ENCODE peak calls at places on chromosomes 1 and 21, in eight cellular contexts. Q, U, R, K, P, X, G and H are unnamed samples.

GRCh38 chr1:232927722-232928505 is 22.5 kb upstream of the NTPCR start:
- DNase-seq in Q (no peak), U (no peak), R (no peak), K (no peak), P (no peak), X (no peak), G (no peak), H (no peak)

GRCh38 chr1:86082183-86082582 is 74.4 kb downstream of the COL24A1 start:
- DNase-seq in Q (no peak), U (no peak), R (no peak), K (no peak), P (no peak), X (no peak), G (no peak), H (no peak)

GRCh38 chr1:164587617-164588367 is 28.8 kb downstream of the PBX1 start:
- DNase-seq in Q (no peak), U (peak), R (peak), K (no peak), P (no peak), X (no peak), G (no peak), H (no peak)

GRCh38 chr1:79688932-79689331 is 682.4 kb upstream of the ADGRL4 start:
- DNase-seq in Q (no peak), U (no peak), R (no peak), K (no peak), P (no peak), X (no peak), G (no peak), H (no peak)

GRCh38 chr1:15627343-15627988 is 10.2 kb downstream of the DDI2 start:
- DNase-seq in Q (no peak), U (no peak), R (no peak), K (no peak), P (no peak), X (no peak), G (no peak), H (no peak)

GRCh38 chr21:38774152-38774551 is 31.6 kb upstream of the ETS2 start:
- DNase-seq in Q (no peak), U (no peak), R (no peak), K (no peak), P (no peak), X (no peak), G (no peak), H (no peak)

GRCh38 chr21:38297871-38298270 is 41.1 kb downstream of the KCNJ15 start:
- DNase-seq in Q (no peak), U (no peak), R (no peak), K (no peak), P (no peak), X (no peak), G (no peak), H (no peak)

GRCh38 chr1:200794506-200795065 is 55.9 kb downstream of the CAMSAP2 start:
- DNase-seq in Q (no peak), U (no peak), R (no peak), K (no peak), P (no peak), X (no peak), G (no peak), H (no peak)

GRCh38 chr1:150516050-150516591 is 569 bp downstream of the FALEC start:
- DNase-seq in Q (no peak), U (no peak), R (peak), K (peak), P (peak), X (no peak), G (no peak), H (no peak)

GRCh38 chr1:186738896-186739295 is 58.7 kb upstream of the PTGS2 start:
- DNase-seq in Q (no peak), U (no peak), R (no peak), K (no peak), P (no peak), X (no peak), G (no peak), H (no peak)

GRCh38 chr1:193031431-193031830 is 27.7 kb downstream of the UCHL5 start:
- DNase-seq in Q (no peak), U (no peak), R (no peak), K (no peak), P (no peak), X (no peak), G (no peak), H (no peak)

GRCh38 chr1:66418021-66418420 is 115.9 kb upstream of the SGIP1 start:
- DNase-seq in Q (no peak), U (no peak), R (no peak), K (no peak), P (no peak), X (no peak), G (no peak), H (no peak)

GRCh38 chr1:100441651-100442050 is 89.3 kb downstream of the CDC14A start:
- DNase-seq in Q (no peak), U (no peak), R (no peak), K (no peak), P (no peak), X (no peak), G (peak), H (no peak)

GRCh38 chr1:63454269-63454668 is 68.8 kb downstream of the ITGB3BP start:
- DNase-seq in Q (no peak), U (no peak), R (no peak), K (no peak), P (no peak), X (no peak), G (no peak), H (no peak)

GRCh38 chr1:156571261-156571958 is 955 bp downstream of the IQGAP3 start:
- DNase-seq in Q (no peak), U (no peak), R (no peak), K (no peak), P (no peak), X (no peak), G (no peak), H (no peak)

GRCh38 chr1:228174482-228175315 is 9.1 kb downstream of the IBA57 start:
- DNase-seq in Q (no peak), U (no peak), R (no peak), K (no peak), P (peak), X (peak), G (peak), H (no peak)

GRCh38 chr1:37778654-37779053 is 13.7 kb upstream of the EPHA10 start:
- DNase-seq in Q (no peak), U (no peak), R (no peak), K (no peak), P (no peak), X (no peak), G (no peak), H (no peak)

GRCh38 chr1:22122273-22123070 is 20.4 kb downstream of the WNT4 start:
- DNase-seq in Q (no peak), U (no peak), R (no peak), K (peak), P (no peak), X (no peak), G (no peak), H (no peak)

GRCh38 chr1:45552309-45552708 is 1.7 kb downstream of the AKR1A1 start:
- DNase-seq in Q (peak), U (no peak), R (peak), K (no peak), P (no peak), X (no peak), G (no peak), H (no peak)

GRCh38 chr1:227437495-227438008 is 119.3 kb upstream of the CDC42BPA start:
- DNase-seq in Q (no peak), U (no peak), R (peak), K (no peak), P (no peak), X (no peak), G (peak), H (no peak)

GRCh38 chr1:22289251-22289995 is 146.5 kb upstream of the WNT4 start:
- DNase-seq in Q (no peak), U (no peak), R (no peak), K (no peak), P (peak), X (no peak), G (no peak), H (no peak)

GRCh38 chr1:207021139-207021861 is 11.3 kb downstream of the C1orf116 start:
- DNase-seq in Q (no peak), U (peak), R (no peak), K (peak), P (no peak), X (no peak), G (no peak), H (no peak)

GRCh38 chr1:244191581-244191980 is 140.5 kb downstream of the ZBTB18 start:
- DNase-seq in Q (no peak), U (no peak), R (no peak), K (no peak), P (no peak), X (no peak), G (no peak), H (no peak)

GRCh38 chr1:229440821-229441537 is 7.1 kb upstream of the ACTA1 start:
- DNase-seq in Q (no peak), U (no peak), R (no peak), K (no peak), P (peak), X (no peak), G (no peak), H (no peak)

GRCh38 chr21:26433386-26433785 is 139.7 kb downstream of the CYYR1 start:
- DNase-seq in Q (no peak), U (peak), R (no peak), K (no peak), P (no peak), X (no peak), G (no peak), H (no peak)

GRCh38 chr1:243332440-243332839 is 76.6 kb downstream of the SDCCAG8 start:
- DNase-seq in Q (no peak), U (no peak), R (no peak), K (no peak), P (no peak), X (no peak), G (no peak), H (no peak)

GRCh38 chr21:20971296-20971921 is 26.8 kb upstream of the NCAM2 start:
- DNase-seq in Q (no peak), U (no peak), R (peak), K (peak), P (no peak), X (peak), G (peak), H (peak)

GRCh38 chr1:92481598-92482403 is 4.9 kb downstream of the GFI1 start:
- DNase-seq in Q (no peak), U (no peak), R (no peak), K (no peak), P (peak), X (peak), G (no peak), H (peak)